ENCODE peak calls at places on chromosomes 1 and 21, in ten cellular contexts. S is heart left ventricle, B is adrenal gland, C is tibial nerve, U is uterus, W is ovary, A is endothelial cell of umbilical vein, E is A549, L is Peyer's patch, H is H54. G is an unnamed sample.

GRCh38 chr1:209196140-209196539 is 387.4 kb upstream of the CAMK1G start:
- DNase-seq in H (no peak), A (no peak), B (no peak), C (no peak), L (no peak), S (no peak), W (no peak), E (no peak), U (no peak), G (no peak)

GRCh38 chr1:224696891-224697765 is 81.0 kb downstream of the CNIH3 start:
- DNase-seq in E (no peak), B (no peak), L (no peak), W (no peak), H (peak; percentile 36), A (no peak), U (no peak), C (no peak), S (no peak), G (no peak)

GRCh38 chr1:58950897-58951296 is 167.1 kb upstream of the JUN start:
- DNase-seq in A (no peak), W (no peak), L (no peak), U (no peak), B (no peak), C (no peak), S (no peak), H (no peak), E (no peak), G (no peak)

GRCh38 chr1:85707990-85708825 is at the start of gene ZNHIT6:
- DNase-seq in U (peak; percentile 86), L (peak; percentile 95), H (peak; percentile 74), A (peak; percentile 95), B (peak; percentile 84), W (peak; percentile 85), S (peak; percentile 94), E (peak; percentile 81), C (peak; percentile 68), G (peak; percentile 95)

GRCh38 chr1:221576268-221576667 is 165.6 kb downstream of the DUSP10 start:
- DNase-seq in B (no peak), C (no peak), H (no peak), W (no peak), U (no peak), A (no peak), L (no peak), E (no peak), S (no peak), G (peak; percentile 3)

GRCh38 chr1:1630191-1630964 is 1.6 kb upstream of the MMP23B start:
- DNase-seq in U (no peak), B (peak; percentile 43), L (peak; percentile 95), E (no peak), A (peak; percentile 49), C (peak; percentile 40), W (peak; percentile 81), S (peak; percentile 72), H (no peak), G (peak; percentile 83)

GRCh38 chr1:8006037-8006963 is 19.8 kb downstream of the ERRFI1 start:
- DNase-seq in S (no peak), W (no peak), E (no peak), A (no peak), H (no peak), L (no peak), U (no peak), C (no peak), B (no peak), G (no peak)

GRCh38 chr1:226945106-226945857 is 5.2 kb downstream of the COQ8A start:
- DNase-seq in L (peak; percentile 85), B (peak; percentile 31), U (no peak), S (no peak), A (no peak), W (no peak), C (no peak), H (no peak), E (no peak), G (no peak)

GRCh38 chr1:234973426-234974250 is 155.0 kb downstream of the TOMM20 start:
- DNase-seq in H (no peak), B (no peak), S (no peak), E (no peak), A (no peak), W (peak; percentile 24), U (peak; percentile 13), C (no peak), L (peak; percentile 86), G (peak; percentile 20)

GRCh38 chr1:161018631-161018930 is 2.4 kb downstream of the F11R start:
- DNase-seq in E (no peak), C (no peak), B (no peak), L (no peak), W (no peak), H (no peak), U (no peak), A (no peak), S (no peak), G (no peak)

GRCh38 chr1:161021168-161021958 is 411 bp upstream of the F11R start:
- DNase-seq in B (peak; percentile 91), W (peak; percentile 82), E (peak; percentile 99), H (peak; percentile 55), C (no peak), S (peak; percentile 77), A (peak; percentile 84), U (peak; percentile 45), L (peak; percentile 98), G (peak; percentile 91)

GRCh38 chr1:161019767-161020572 is 982 bp downstream of the F11R start:
- DNase-seq in U (no peak), B (no peak), L (no peak), A (peak; percentile 88), S (no peak), H (no peak), W (no peak), C (no peak), E (no peak), G (peak; percentile 43)

GRCh38 chr1:161021959-161022332 is 994 bp upstream of the F11R start:
- DNase-seq in S (no peak), H (no peak), A (no peak), C (no peak), U (no peak), L (no peak), B (no peak), W (no peak), E (peak; percentile 51), G (peak; percentile 38)

GRCh38 chr1:161020573-161021167 is at the start of gene F11R:
- DNase-seq in A (peak; percentile 66), H (no peak), S (peak; percentile 40), E (peak; percentile 80), U (peak; percentile 24), B (peak; percentile 61), W (peak; percentile 63), C (no peak), L (peak; percentile 80), G (peak; percentile 91)
- TF ChIP-seq POLR2A in A (peak; percentile 62), H (no peak), S (no peak), E (no peak), U (no peak), B (no peak), W (no peak), C (no peak), L (peak; percentile 60), G (peak; percentile 81)

DNA sequence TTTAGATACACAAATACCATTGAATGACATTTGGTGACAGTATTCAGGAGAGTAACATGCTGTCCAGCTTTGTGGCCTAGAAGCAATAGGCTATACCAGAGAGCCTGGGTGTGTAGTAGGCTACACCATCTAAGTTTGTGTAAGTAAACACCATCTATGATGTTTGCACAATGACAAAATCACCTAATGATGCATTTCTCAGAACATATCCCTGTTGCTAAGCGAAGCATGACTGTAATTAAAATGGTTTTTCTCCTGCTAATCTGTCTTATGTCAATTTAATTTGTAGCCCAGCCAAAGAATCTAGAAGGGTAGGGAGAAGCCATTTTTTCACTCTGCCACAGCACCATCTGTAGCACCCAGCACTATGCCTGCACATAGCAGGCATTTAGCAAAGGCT is 2.0 kb upstream of the TTC24 start:
- DNase-seq in S (no peak), C (no peak), B (no peak), L (no peak), E (no peak), A (no peak), W (no peak), U (no peak), H (no peak), G (no peak)
- TF ChIP-seq POLR2A in S (no peak), C (no peak), B (no peak), L (no peak), E (no peak), A (no peak), W (no peak), U (no peak), H (no peak), G (no peak)

GRCh38 chr21:43346551-43346950 is 80.4 kb downstream of the SIK1 start:
- DNase-seq in C (no peak), A (no peak), W (no peak), L (no peak), E (no peak), B (no peak), H (no peak), U (no peak), S (no peak), G (no peak)
- TF ChIP-seq POLR2A in C (no peak), A (no peak), W (no peak), L (no peak), E (no peak), B (no peak), H (no peak), U (no peak), S (no peak), G (no peak)

DNA sequence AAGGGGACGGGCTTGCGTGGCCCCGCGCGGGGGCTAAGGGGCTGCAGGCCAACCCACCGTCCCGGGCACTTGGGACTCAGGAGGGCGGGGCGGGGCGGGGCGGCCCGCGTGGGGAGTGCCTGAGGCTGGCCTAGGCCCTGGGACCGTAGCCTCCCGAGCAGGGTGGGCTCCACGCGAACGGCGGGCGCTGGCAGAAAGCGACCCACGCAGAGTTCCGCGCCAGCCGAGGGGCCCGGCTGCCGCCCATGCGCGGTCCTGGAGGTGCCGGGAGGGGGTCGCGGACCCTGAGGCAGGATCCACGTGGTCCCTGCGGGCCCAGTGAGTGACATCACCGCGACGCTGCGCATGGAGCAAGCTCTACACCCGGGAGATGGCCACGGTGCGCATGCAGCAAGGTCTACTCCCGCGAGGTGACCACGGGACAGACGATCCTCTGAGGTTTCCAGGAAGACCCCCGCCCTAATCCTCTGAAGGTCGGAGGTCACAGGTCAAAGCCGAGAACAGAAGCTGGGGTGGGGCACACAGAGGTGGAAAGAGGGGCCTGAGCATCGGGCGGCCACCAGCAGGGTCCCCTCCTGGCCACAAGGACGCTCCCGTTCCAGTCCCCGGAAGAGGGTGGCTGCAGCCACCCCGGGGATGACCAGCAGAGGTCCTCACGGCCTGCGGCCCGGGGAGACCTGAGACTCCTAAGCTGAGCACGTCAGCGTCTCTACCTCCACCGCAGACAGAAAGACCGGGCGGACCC is 13.5 kb upstream of the SLC19A1 start:
- DNase-seq in H (peak; percentile 98), L (peak; percentile 93), E (peak; percentile 92), A (peak; percentile 60), S (peak; percentile 78), B (peak; percentile 88), C (peak; percentile 69), W (peak; percentile 86), U (peak; percentile 82), G (peak; percentile 70)
- TF ChIP-seq POLR2A in H (no peak), L (no peak), E (peak; percentile 18), A (no peak), S (no peak), B (peak; percentile 12), C (peak; percentile 33), W (peak; percentile 21), U (no peak), G (no peak)

G was measured in erythroblast.